ENCODE peak calls at places on chromosomes 1 and 21, in nine cellular contexts. One of them, this sample, is unnamed.

GRCh38 chr1:150561830-150562367 is 12.7 kb downstream of the ADAMTSL4 start:
- DNase-seq in heart left ventricle: peak; percentile 97
- DNase-seq in CD8-positive, alpha-beta T cell: peak; percentile 79
- DNase-seq in aorta: peak; percentile 97
- DNase-seq in CD4-positive, CD25-positive, alpha-beta regulatory T cell: peak; percentile 78
- DNase-seq in DND-41: peak; percentile 85
- DNase-seq in mammary epithelial cell: peak; percentile 86
- DNase-seq in ovary: peak; percentile 91
- DNase-seq in sigmoid colon: peak; percentile 98
- DNase-seq in this sample: peak; percentile 97

GRCh38 chr1:8097077-8097799 is 71.1 kb upstream of the ERRFI1 start:
- DNase-seq in CD8-positive, alpha-beta T cell: no peak
- DNase-seq in heart left ventricle: no peak
- DNase-seq in mammary epithelial cell: peak; percentile 95
- DNase-seq in ovary: no peak
- DNase-seq in DND-41: no peak
- DNase-seq in sigmoid colon: no peak
- DNase-seq in CD4-positive, CD25-positive, alpha-beta regulatory T cell: peak; percentile 43
- DNase-seq in aorta: no peak
- DNase-seq in this sample: no peak

GRCh38 chr1:243851129-243851756 is 1.2 kb upstream of the AKT3 start:
- DNase-seq in heart left ventricle: no peak
- DNase-seq in DND-41: no peak
- DNase-seq in ovary: no peak
- DNase-seq in mammary epithelial cell: peak; percentile 59
- DNase-seq in aorta: no peak
- DNase-seq in CD4-positive, CD25-positive, alpha-beta regulatory T cell: no peak
- DNase-seq in sigmoid colon: no peak
- DNase-seq in CD8-positive, alpha-beta T cell: no peak
- DNase-seq in this sample: no peak

GRCh38 chr1:210496063-210496462 is 167.4 kb downstream of the HHAT start:
- DNase-seq in CD4-positive, CD25-positive, alpha-beta regulatory T cell: no peak
- DNase-seq in mammary epithelial cell: peak; percentile 82
- DNase-seq in CD8-positive, alpha-beta T cell: no peak
- DNase-seq in heart left ventricle: peak; percentile 27
- DNase-seq in ovary: no peak
- DNase-seq in aorta: no peak
- DNase-seq in DND-41: no peak
- DNase-seq in sigmoid colon: no peak
- DNase-seq in this sample: peak; percentile 49

GRCh38 chr1:111593403-111594127 is 26.0 kb upstream of the RAP1A start:
- DNase-seq in mammary epithelial cell: no peak
- DNase-seq in heart left ventricle: no peak
- DNase-seq in sigmoid colon: no peak
- DNase-seq in DND-41: no peak
- DNase-seq in ovary: no peak
- DNase-seq in aorta: no peak
- DNase-seq in CD4-positive, CD25-positive, alpha-beta regulatory T cell: no peak
- DNase-seq in CD8-positive, alpha-beta T cell: no peak
- DNase-seq in this sample: no peak

GRCh38 chr21:41895643-41896493 is 16.7 kb upstream of the PRDM15 start:
- DNase-seq in mammary epithelial cell: no peak
- DNase-seq in ovary: no peak
- DNase-seq in DND-41: no peak
- DNase-seq in sigmoid colon: peak; percentile 52
- DNase-seq in heart left ventricle: no peak
- DNase-seq in CD8-positive, alpha-beta T cell: peak; percentile 56
- DNase-seq in aorta: no peak
- DNase-seq in CD4-positive, CD25-positive, alpha-beta regulatory T cell: peak; percentile 63
- DNase-seq in this sample: no peak

GRCh38 chr1:91011726-91012125 is 10.1 kb downstream of the ZNF644 start:
- DNase-seq in sigmoid colon: no peak
- DNase-seq in DND-41: no peak
- DNase-seq in mammary epithelial cell: peak; percentile 9
- DNase-seq in CD4-positive, CD25-positive, alpha-beta regulatory T cell: no peak
- DNase-seq in ovary: no peak
- DNase-seq in aorta: no peak
- DNase-seq in heart left ventricle: no peak
- DNase-seq in CD8-positive, alpha-beta T cell: no peak
- DNase-seq in this sample: no peak

GRCh38 chr21:43362928-43363314 is 64.0 kb downstream of the SIK1 start:
- DNase-seq in ovary: no peak
- DNase-seq in heart left ventricle: no peak
- DNase-seq in CD8-positive, alpha-beta T cell: no peak
- DNase-seq in CD4-positive, CD25-positive, alpha-beta regulatory T cell: no peak
- DNase-seq in DND-41: peak; percentile 66
- DNase-seq in mammary epithelial cell: no peak
- DNase-seq in aorta: no peak
- DNase-seq in sigmoid colon: no peak
- DNase-seq in this sample: no peak

GRCh38 chr1:36365310-36365895 is 20.3 kb downstream of the STK40 start:
- DNase-seq in CD4-positive, CD25-positive, alpha-beta regulatory T cell: no peak
- DNase-seq in CD8-positive, alpha-beta T cell: no peak
- DNase-seq in mammary epithelial cell: no peak
- DNase-seq in DND-41: no peak
- DNase-seq in aorta: no peak
- DNase-seq in sigmoid colon: peak; percentile 88
- DNase-seq in heart left ventricle: peak; percentile 86
- DNase-seq in ovary: no peak
- DNase-seq in this sample: peak; percentile 74

GRCh38 chr1:203422656-203423055 is 53.0 kb upstream of the PRELP start:
- DNase-seq in mammary epithelial cell: peak; percentile 40
- DNase-seq in sigmoid colon: no peak
- DNase-seq in ovary: no peak
- DNase-seq in heart left ventricle: no peak
- DNase-seq in CD4-positive, CD25-positive, alpha-beta regulatory T cell: no peak
- DNase-seq in DND-41: no peak
- DNase-seq in aorta: no peak
- DNase-seq in CD8-positive, alpha-beta T cell: no peak
- DNase-seq in this sample: no peak

GRCh38 chr1:161805399-161806197 is 39.5 kb downstream of the ATF6 start:
- DNase-seq in ovary: no peak
- DNase-seq in DND-41: no peak
- DNase-seq in heart left ventricle: no peak
- DNase-seq in sigmoid colon: no peak
- DNase-seq in mammary epithelial cell: no peak
- DNase-seq in CD4-positive, CD25-positive, alpha-beta regulatory T cell: no peak
- DNase-seq in CD8-positive, alpha-beta T cell: no peak
- DNase-seq in aorta: no peak
- DNase-seq in this sample: peak; percentile 19

GRCh38 chr1:110677016-110677415 is 2.3 kb upstream of the KCNA3 start:
- DNase-seq in aorta: no peak
- DNase-seq in CD4-positive, CD25-positive, alpha-beta regulatory T cell: no peak
- DNase-seq in heart left ventricle: no peak
- DNase-seq in DND-41: no peak
- DNase-seq in sigmoid colon: no peak
- DNase-seq in mammary epithelial cell: no peak
- DNase-seq in ovary: no peak
- DNase-seq in CD8-positive, alpha-beta T cell: no peak
- DNase-seq in this sample: no peak

GRCh38 chr1:85153149-85153891 is 47.5 kb downstream of the SYDE2 start:
- DNase-seq in aorta: no peak
- DNase-seq in CD4-positive, CD25-positive, alpha-beta regulatory T cell: no peak
- DNase-seq in CD8-positive, alpha-beta T cell: no peak
- DNase-seq in sigmoid colon: no peak
- DNase-seq in heart left ventricle: no peak
- DNase-seq in DND-41: no peak
- DNase-seq in ovary: no peak
- DNase-seq in mammary epithelial cell: no peak
- DNase-seq in this sample: no peak

GRCh38 chr1:28104866-28105467 is 16.6 kb upstream of the EYA3 start:
- DNase-seq in sigmoid colon: no peak
- DNase-seq in aorta: no peak
- DNase-seq in heart left ventricle: peak; percentile 32
- DNase-seq in ovary: no peak
- DNase-seq in DND-41: no peak
- DNase-seq in CD4-positive, CD25-positive, alpha-beta regulatory T cell: no peak
- DNase-seq in mammary epithelial cell: peak; percentile 87
- DNase-seq in CD8-positive, alpha-beta T cell: no peak
- DNase-seq in this sample: peak; percentile 74

GRCh38 chr1:14100916-14101315 is 400.9 kb downstream of the PRDM2 start:
- DNase-seq in CD4-positive, CD25-positive, alpha-beta regulatory T cell: no peak
- DNase-seq in aorta: no peak
- DNase-seq in heart left ventricle: no peak
- DNase-seq in CD8-positive, alpha-beta T cell: no peak
- DNase-seq in DND-41: no peak
- DNase-seq in sigmoid colon: no peak
- DNase-seq in ovary: no peak
- DNase-seq in mammary epithelial cell: no peak
- DNase-seq in this sample: no peak

GRCh38 chr1:8133657-8134430 is 107.7 kb upstream of the ERRFI1 start:
- DNase-seq in aorta: peak; percentile 91
- DNase-seq in mammary epithelial cell: peak; percentile 92
- DNase-seq in CD8-positive, alpha-beta T cell: no peak
- DNase-seq in ovary: peak; percentile 87
- DNase-seq in sigmoid colon: peak; percentile 95
- DNase-seq in CD4-positive, CD25-positive, alpha-beta regulatory T cell: no peak
- DNase-seq in DND-41: no peak
- DNase-seq in heart left ventricle: peak; percentile 72
- DNase-seq in this sample: peak; percentile 93

GRCh38 chr1:242586355-242586670 is 61.8 kb upstream of the PLD5 start:
- DNase-seq in aorta: no peak
- DNase-seq in heart left ventricle: no peak
- DNase-seq in CD8-positive, alpha-beta T cell: no peak
- DNase-seq in DND-41: no peak
- DNase-seq in ovary: no peak
- DNase-seq in mammary epithelial cell: no peak
- DNase-seq in CD4-positive, CD25-positive, alpha-beta regulatory T cell: no peak
- DNase-seq in sigmoid colon: no peak
- DNase-seq in this sample: no peak

GRCh38 chr1:29602203-29602602 is 365.9 kb downstream of the PTPRU start:
- DNase-seq in CD8-positive, alpha-beta T cell: no peak
- DNase-seq in ovary: no peak
- DNase-seq in aorta: no peak
- DNase-seq in heart left ventricle: no peak
- DNase-seq in CD4-positive, CD25-positive, alpha-beta regulatory T cell: no peak
- DNase-seq in mammary epithelial cell: no peak
- DNase-seq in DND-41: no peak
- DNase-seq in sigmoid colon: no peak
- DNase-seq in this sample: no peak

GRCh38 chr1:203663820-203664219 is 37.2 kb downstream of the ATP2B4 start:
- DNase-seq in heart left ventricle: no peak
- DNase-seq in DND-41: no peak
- DNase-seq in CD4-positive, CD25-positive, alpha-beta regulatory T cell: no peak
- DNase-seq in aorta: no peak
- DNase-seq in mammary epithelial cell: peak; percentile 46
- DNase-seq in CD8-positive, alpha-beta T cell: no peak
- DNase-seq in ovary: no peak
- DNase-seq in sigmoid colon: no peak
- DNase-seq in this sample: no peak

GRCh38 chr1:207808322-207808705 is 56.5 kb downstream of the CD46 start:
- DNase-seq in ovary: no peak
- DNase-seq in CD8-positive, alpha-beta T cell: no peak
- DNase-seq in mammary epithelial cell: peak; percentile 86
- DNase-seq in heart left ventricle: no peak
- DNase-seq in aorta: no peak
- DNase-seq in CD4-positive, CD25-positive, alpha-beta regulatory T cell: no peak
- DNase-seq in DND-41: no peak
- DNase-seq in sigmoid colon: no peak
- DNase-seq in this sample: peak; percentile 55
- H3K4me1 ChIP-seq in ovary: peaks cover 26% of the 10 kb centered on the region
- H3K4me1 ChIP-seq in CD8-positive, alpha-beta T cell: peaks cover 36% of the 10 kb centered on the region
- H3K4me1 ChIP-seq in mammary epithelial cell: peaks cover 58% of the 10 kb centered on the region
- H3K4me1 ChIP-seq in heart left ventricle: peaks cover 99% of the 10 kb centered on the region
- H3K4me1 ChIP-seq in aorta: no peaks in the 10 kb centered on the region
- H3K4me1 ChIP-seq in CD4-positive, CD25-positive, alpha-beta regulatory T cell: peaks cover 11% of the 10 kb centered on the region
- H3K4me1 ChIP-seq in DND-41: no peaks in the 10 kb centered on the region
- H3K4me1 ChIP-seq in sigmoid colon: no peaks in the 10 kb centered on the region
- H3K4me1 ChIP-seq in this sample: peaks cover 15% of the 10 kb centered on the region

DNA sequence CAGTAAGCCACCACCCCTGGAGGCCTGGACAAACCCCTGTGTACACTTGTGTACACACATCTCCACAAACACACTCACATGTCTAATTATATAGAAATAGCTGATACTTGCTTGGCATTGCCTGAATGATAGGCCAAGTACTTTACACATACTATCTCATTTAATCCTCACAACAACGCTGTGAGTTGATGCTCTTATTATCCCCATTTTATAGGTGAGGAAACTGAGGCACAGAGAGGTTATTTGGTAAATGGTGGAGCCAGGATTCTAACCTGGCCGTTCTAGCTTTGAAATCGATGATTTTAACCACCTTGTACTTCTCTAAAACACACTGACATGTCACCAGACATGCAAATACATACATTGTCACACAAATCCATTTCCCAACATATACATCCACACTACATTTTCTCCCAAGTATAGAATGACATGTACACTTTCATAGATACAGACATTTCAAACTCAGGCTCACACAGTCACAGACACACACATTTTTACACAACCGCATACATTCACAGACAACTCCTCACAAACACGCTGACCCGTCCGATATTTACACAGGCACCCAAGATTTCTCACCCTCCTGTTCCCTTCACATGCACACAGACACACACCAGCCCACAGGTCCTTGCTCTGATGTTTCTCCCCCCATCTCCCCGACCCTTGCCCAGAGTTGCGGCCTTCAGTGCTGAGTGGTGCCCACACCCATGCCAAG is 3.2 kb downstream of the ARHGEF19 start:
- DNase-seq in aorta: no peak
- DNase-seq in DND-41: no peak
- DNase-seq in heart left ventricle: no peak
- DNase-seq in CD4-positive, CD25-positive, alpha-beta regulatory T cell: no peak
- DNase-seq in ovary: no peak
- DNase-seq in mammary epithelial cell: no peak
- DNase-seq in CD8-positive, alpha-beta T cell: no peak
- DNase-seq in sigmoid colon: no peak
- DNase-seq in this sample: no peak
- H3K4me1 ChIP-seq in aorta: no peaks in the 10 kb centered on the region
- H3K4me1 ChIP-seq in DND-41: peaks cover 24% of the 10 kb centered on the region
- H3K4me1 ChIP-seq in heart left ventricle: peaks cover 4% of the 10 kb centered on the region
- H3K4me1 ChIP-seq in CD4-positive, CD25-positive, alpha-beta regulatory T cell: peaks cover 14% of the 10 kb centered on the region
- H3K4me1 ChIP-seq in ovary: peaks cover 5% of the 10 kb centered on the region
- H3K4me1 ChIP-seq in mammary epithelial cell: peaks cover 20% of the 10 kb centered on the region
- H3K4me1 ChIP-seq in CD8-positive, alpha-beta T cell: peaks cover 14% of the 10 kb centered on the region
- H3K4me1 ChIP-seq in sigmoid colon: no peaks in the 10 kb centered on the region
- H3K4me1 ChIP-seq in this sample: no peaks in the 10 kb centered on the region

DNA sequence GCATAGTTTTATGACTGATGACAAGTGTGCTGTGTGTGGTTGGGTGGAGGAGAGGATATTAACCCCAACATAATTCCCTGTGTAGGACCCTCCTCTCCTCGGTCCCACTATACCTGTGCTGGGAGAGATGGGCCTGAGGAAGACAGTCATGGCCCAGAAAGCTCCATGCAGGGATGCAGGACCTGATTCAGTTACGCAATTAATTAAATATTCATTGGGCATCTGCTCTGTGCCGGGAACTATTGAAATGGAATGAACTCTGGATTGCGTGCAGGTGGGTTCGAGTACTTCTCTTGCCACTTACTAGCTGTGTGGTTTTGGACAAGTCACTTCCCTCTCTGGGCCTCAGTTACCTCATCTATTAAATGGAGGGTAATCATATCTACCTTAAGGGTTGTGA is 74.6 kb downstream of the CD247 start:
- DNase-seq in mammary epithelial cell: no peak
- DNase-seq in CD8-positive, alpha-beta T cell: no peak
- DNase-seq in aorta: no peak
- DNase-seq in sigmoid colon: no peak
- DNase-seq in CD4-positive, CD25-positive, alpha-beta regulatory T cell: no peak
- DNase-seq in ovary: no peak
- DNase-seq in DND-41: peak; percentile 0
- DNase-seq in heart left ventricle: no peak
- DNase-seq in this sample: no peak
- H3K4me1 ChIP-seq in mammary epithelial cell: peaks cover 6% of the 10 kb centered on the region
- H3K4me1 ChIP-seq in CD8-positive, alpha-beta T cell: peaks cover 79% of the 10 kb centered on the region
- H3K4me1 ChIP-seq in aorta: no peaks in the 10 kb centered on the region
- H3K4me1 ChIP-seq in sigmoid colon: no peaks in the 10 kb centered on the region
- H3K4me1 ChIP-seq in CD4-positive, CD25-positive, alpha-beta regulatory T cell: peaks cover 94% of the 10 kb centered on the region
- H3K4me1 ChIP-seq in ovary: no peaks in the 10 kb centered on the region
- H3K4me1 ChIP-seq in DND-41: peaks cover 18% of the 10 kb centered on the region
- H3K4me1 ChIP-seq in heart left ventricle: peaks cover 9% of the 10 kb centered on the region
- H3K4me1 ChIP-seq in this sample: no peaks in the 10 kb centered on the region

GRCh38 chr1:117368116-117369108 is 1.2 kb downstream of the MAN1A2 start:
- DNase-seq in CD8-positive, alpha-beta T cell: peak; percentile 16
- DNase-seq in heart left ventricle: no peak
- DNase-seq in sigmoid colon: no peak
- DNase-seq in aorta: no peak
- DNase-seq in ovary: no peak
- DNase-seq in mammary epithelial cell: peak; percentile 57
- DNase-seq in DND-41: peak; percentile 30
- DNase-seq in CD4-positive, CD25-positive, alpha-beta regulatory T cell: peak; percentile 24
- DNase-seq in this sample: no peak
- H3K4me1 ChIP-seq in CD8-positive, alpha-beta T cell: peaks cover 53% of the 10 kb centered on the region
- H3K4me1 ChIP-seq in heart left ventricle: peaks cover 36% of the 10 kb centered on the region
- H3K4me1 ChIP-seq in sigmoid colon: no peaks in the 10 kb centered on the region
- H3K4me1 ChIP-seq in aorta: peaks cover under 1% of the 10 kb centered on the region
- H3K4me1 ChIP-seq in ovary: peaks cover 6% of the 10 kb centered on the region
- H3K4me1 ChIP-seq in mammary epithelial cell: peaks cover 20% of the 10 kb centered on the region
- H3K4me1 ChIP-seq in DND-41: peaks cover 65% of the 10 kb centered on the region
- H3K4me1 ChIP-seq in CD4-positive, CD25-positive, alpha-beta regulatory T cell: peaks cover 76% of the 10 kb centered on the region
- H3K4me1 ChIP-seq in this sample: peaks cover 47% of the 10 kb centered on the region

This sample was measured in cardiac muscle cell.